ENCODE peak calls at places on chromosome X, in seven cellular contexts. T, O, I, M, Y, R and X are unnamed samples.

GRCh38 chrX:152987801-152988200 is 6.1 kb downstream of the PNMA5 start:
- DNase-seq in M (no peak), I (no peak), R (no peak), Y (no peak), T (no peak), O (no peak), X (no peak)

GRCh38 chrX:40300286-40300890 is 202.6 kb upstream of the BCOR start:
- DNase-seq in M (no peak), T (peak), Y (no peak), O (no peak), I (no peak), R (no peak), X (no peak)

GRCh38 chrX:19697416-19697815 is 182.1 kb upstream of the MAP3K15 start:
- DNase-seq in O (peak), I (peak), R (no peak), T (no peak), Y (no peak), M (no peak), X (no peak)

GRCh38 chrX:38458071-38458470 is 103.3 kb upstream of the TSPAN7 start:
- DNase-seq in M (peak), O (no peak), R (no peak), T (no peak), I (no peak), Y (no peak), X (no peak)

GRCh38 chrX:16869393-16870094 is 618 bp downstream of the RBBP7 start:
- DNase-seq in M (peak), Y (peak), T (no peak), I (no peak), R (peak), O (peak), X (no peak)

GRCh38 chrX:72121381-72121780 is 10.3 kb downstream of the RTL5 start:
- DNase-seq in Y (peak), T (peak), I (peak), M (no peak), O (peak), R (no peak), X (no peak)

GRCh38 chrX:53039239-53039638 is 9.3 kb upstream of the GPR173 start:
- DNase-seq in T (no peak), M (no peak), R (no peak), Y (no peak), I (no peak), O (no peak), X (no peak)

GRCh38 chrX:110847334-110847733 is 51.7 kb upstream of the CHRDL1 start:
- DNase-seq in Y (no peak), R (no peak), T (no peak), M (peak), I (peak), O (peak), X (no peak)

GRCh38 chrX:115333446-115333845 is 43.9 kb downstream of the LUZP4 start:
- DNase-seq in M (no peak), T (no peak), Y (no peak), I (no peak), O (no peak), R (no peak), X (no peak)

GRCh38 chrX:123833387-123833786 is 26.5 kb upstream of the XIAP start:
- DNase-seq in M (peak), T (no peak), Y (no peak), R (peak), I (peak), O (peak), X (no peak)

GRCh38 chrX:71525316-71525715 is 7.6 kb upstream of the OGT start:
- DNase-seq in O (no peak), I (no peak), R (no peak), M (no peak), Y (no peak), T (no peak), X (no peak)

GRCh38 chrX:122238801-122239200 is 945.3 kb upstream of the GRIA3 start:
- DNase-seq in O (peak), Y (no peak), R (no peak), I (peak), T (no peak), M (no peak), X (no peak)

GRCh38 chrX:115713465-115713864 is 152.5 kb downstream of the PLS3 start:
- DNase-seq in M (no peak), I (no peak), Y (no peak), T (no peak), R (no peak), O (peak), X (no peak)

GRCh38 chrX:2402361-2402690 is 98.5 kb downstream of the DHRSX start:
- DNase-seq in Y (no peak), I (no peak), R (no peak), M (no peak), O (no peak), T (no peak), X (no peak)

GRCh38 chrX:43949669-43950068 is 23.5 kb downstream of the NDP start:
- DNase-seq in M (peak), Y (peak), I (no peak), T (no peak), R (peak), O (no peak), X (no peak)

GRCh38 chrX:6021316-6022091 is 207.2 kb downstream of the NLGN4X start:
- DNase-seq in T (no peak), I (peak), Y (no peak), O (peak), R (no peak), M (peak), X (no peak)

GRCh38 chrX:153708415-153708814 is 15.8 kb downstream of the BCAP31 start:
- DNase-seq in O (peak), T (peak), I (peak), Y (peak), R (peak), M (peak), X (no peak)

GRCh38 chrX:38247051-38247450 is 26.4 kb upstream of the SRPX start:
- DNase-seq in I (no peak), O (no peak), Y (no peak), T (no peak), R (no peak), M (no peak), X (no peak)

GRCh38 chrX:14922437-14922836 is 49.2 kb downstream of the MOSPD2 start:
- DNase-seq in O (peak), T (no peak), Y (no peak), M (no peak), I (peak), R (no peak), X (no peak)

GRCh38 chrX:46957299-46957698 is 45.1 kb downstream of the JADE3 start:
- DNase-seq in M (no peak), R (no peak), O (no peak), Y (no peak), I (no peak), T (no peak), X (no peak)

GRCh38 chrX:96909291-96909690 is 25.6 kb downstream of the RPA4 start:
- DNase-seq in M (no peak), T (no peak), Y (no peak), R (no peak), I (no peak), O (no peak), X (no peak)

GRCh38 chrX:46941341-46941740 is 29.1 kb downstream of the JADE3 start:
- DNase-seq in M (no peak), R (no peak), T (no peak), O (no peak), Y (no peak), I (peak), X (no peak)

GRCh38 chrX:17814059-17814458 is 47.0 kb downstream of the RAI2 start:
- DNase-seq in Y (no peak), T (no peak), I (no peak), M (no peak), O (no peak), R (no peak), X (no peak)

GRCh38 chrX:131544218-131544617 is 344 bp downstream of the OR13H1 start:
- DNase-seq in R (no peak), M (no peak), T (peak), I (no peak), Y (no peak), O (no peak), X (no peak)

GRCh38 chrX:124720532-124720931 is 374.2 kb downstream of the SH2D1A start:
- DNase-seq in O (no peak), Y (no peak), I (no peak), T (no peak), R (no peak), M (no peak), X (no peak)

GRCh38 chrX:130253916-130254315 is 14.8 kb downstream of the ZNF280C start:
- DNase-seq in Y (no peak), R (no peak), M (no peak), T (no peak), I (no peak), O (no peak), X (no peak)